ENCODE peak calls at places on chromosomes 3 and 15, in ten cellular contexts. F, A, G, V, W, P, M, O, C and U are unnamed samples.
A peak's percentile ranks its signal among the peaks of the same experiment; 100 is the strongest.

GRCh38 chr3:52405066-52405465 is 39.8 kb downstream of the SEMA3G start:
- DNase-seq in G (no peak), C (no peak), A (no peak), W (no peak), F (peak; percentile 28), O (no peak), P (no peak), M (no peak), V (no peak), U (no peak)

GRCh38 chr3:178084938-178085816 is 451.1 kb upstream of the KCNMB2 start:
- DNase-seq in F (peak; percentile 74), C (peak; percentile 60), G (no peak), V (no peak), M (no peak), W (peak; percentile 88), O (peak; percentile 48), P (no peak), A (peak; percentile 53), U (no peak)

GRCh38 chr3:51620543-51620942 is 50.5 kb upstream of the TEX264 start:
- DNase-seq in P (peak; percentile 11), A (peak; percentile 34), G (no peak), F (no peak), C (no peak), W (peak; percentile 74), V (no peak), O (peak; percentile 62), M (peak; percentile 29), U (no peak)

GRCh38 chr3:28860307-28860706 is 420.6 kb upstream of the RBMS3 start:
- DNase-seq in G (no peak), O (no peak), P (no peak), C (no peak), F (peak; percentile 41), A (no peak), M (no peak), V (no peak), W (peak; percentile 47), U (no peak)

GRCh38 chr15:26667222-26667988 is 105.5 kb downstream of the GABRB3 start:
- DNase-seq in O (no peak), P (no peak), C (no peak), A (peak; percentile 72), G (no peak), V (no peak), W (no peak), F (peak; percentile 81), M (peak; percentile 64), U (no peak)

GRCh38 chr3:102449341-102449740 is 14.5 kb downstream of the ZPLD1 start:
- DNase-seq in M (peak; percentile 15), G (no peak), P (no peak), A (no peak), V (no peak), O (no peak), F (no peak), C (no peak), W (no peak), U (no peak)

GRCh38 chr3:116561529-116561928 is 116.2 kb upstream of the LSAMP start:
- DNase-seq in P (no peak), O (no peak), C (no peak), V (no peak), W (no peak), A (no peak), G (no peak), F (no peak), M (no peak), U (no peak)

GRCh38 chr15:85772668-85773067 is 22.1 kb downstream of the KLHL25 start:
- DNase-seq in V (no peak), M (peak; percentile 83), A (no peak), O (no peak), C (no peak), W (no peak), P (peak; percentile 69), F (no peak), G (no peak), U (no peak)

GRCh38 chr15:35437157-35437556 is 108.8 kb downstream of the DPH6 start:
- DNase-seq in A (no peak), F (no peak), C (no peak), G (no peak), V (no peak), W (peak; percentile 37), P (no peak), O (no peak), M (peak; percentile 6), U (no peak)

GRCh38 chr3:71066849-71067261 is 516.7 kb downstream of the FOXP1 start:
- DNase-seq in F (no peak), G (peak; percentile 45), V (no peak), A (no peak), P (peak; percentile 64), W (peak; percentile 59), O (no peak), C (no peak), M (peak; percentile 69), U (no peak)

GRCh38 chr15:41490355-41490754 is 3.3 kb upstream of the ITPKA start:
- DNase-seq in W (peak; percentile 96), G (no peak), V (peak; percentile 69), A (no peak), F (no peak), C (no peak), P (peak; percentile 95), O (peak; percentile 92), M (peak; percentile 95), U (no peak)

GRCh38 chr15:26365077-26365476 is 407.8 kb downstream of the GABRB3 start:
- DNase-seq in G (no peak), P (no peak), F (no peak), C (no peak), A (no peak), V (no peak), W (no peak), M (no peak), O (no peak), U (no peak)

GRCh38 chr15:88769161-88769971 is 33.9 kb upstream of the ACAN start:
- DNase-seq in A (no peak), C (peak; percentile 17), O (no peak), G (no peak), W (peak; percentile 6), V (no peak), F (no peak), M (peak; percentile 15), P (peak; percentile 25), U (no peak)

GRCh38 chr15:60519218-60519617 is 40.3 kb upstream of the ICE2 start:
- DNase-seq in V (no peak), W (peak; percentile 49), C (no peak), F (no peak), G (no peak), M (peak; percentile 59), A (no peak), P (peak; percentile 32), O (no peak), U (no peak)

GRCh38 chr3:169923831-169924230 is 12.5 kb downstream of the SAMD7 start:
- DNase-seq in V (no peak), M (no peak), A (no peak), C (no peak), F (no peak), W (no peak), O (no peak), G (no peak), P (no peak), U (no peak)

GRCh38 chr15:70792171-70792573 is 28.8 kb upstream of the UACA start:
- DNase-seq in C (no peak), W (peak; percentile 71), P (peak; percentile 50), A (no peak), V (no peak), M (peak; percentile 38), O (no peak), G (no peak), F (no peak), U (no peak)

GRCh38 chr3:99536555-99537314 is 101.7 kb upstream of the COL8A1 start:
- DNase-seq in G (no peak), V (no peak), P (no peak), A (no peak), C (no peak), W (peak; percentile 69), O (no peak), F (no peak), M (no peak), U (no peak)

GRCh38 chr15:49421991-49422390 is 1.1 kb upstream of the FGF7 start:
- DNase-seq in O (peak; percentile 34), V (peak; percentile 26), A (no peak), G (peak; percentile 69), W (peak; percentile 81), M (peak; percentile 63), F (peak; percentile 64), C (peak; percentile 25), P (peak; percentile 55), U (peak; percentile 27)

GRCh38 chr3:186241910-186242821 is 119.9 kb downstream of the DGKG start:
- DNase-seq in V (peak; percentile 77), W (peak; percentile 36), P (peak; percentile 83), C (peak; percentile 70), G (peak; percentile 78), F (peak; percentile 85), A (peak; percentile 81), M (peak; percentile 75), O (no peak), U (peak; percentile 24)
- TF ChIP-seq CTCF in V (peak; percentile 76), W (peak; percentile 52), P (peak; percentile 75), C (peak; percentile 34), G (peak; percentile 85), F (peak; percentile 57), A (peak; percentile 60), M (peak; percentile 55), O (peak; percentile 56), U (peak; percentile 15)

DNA sequence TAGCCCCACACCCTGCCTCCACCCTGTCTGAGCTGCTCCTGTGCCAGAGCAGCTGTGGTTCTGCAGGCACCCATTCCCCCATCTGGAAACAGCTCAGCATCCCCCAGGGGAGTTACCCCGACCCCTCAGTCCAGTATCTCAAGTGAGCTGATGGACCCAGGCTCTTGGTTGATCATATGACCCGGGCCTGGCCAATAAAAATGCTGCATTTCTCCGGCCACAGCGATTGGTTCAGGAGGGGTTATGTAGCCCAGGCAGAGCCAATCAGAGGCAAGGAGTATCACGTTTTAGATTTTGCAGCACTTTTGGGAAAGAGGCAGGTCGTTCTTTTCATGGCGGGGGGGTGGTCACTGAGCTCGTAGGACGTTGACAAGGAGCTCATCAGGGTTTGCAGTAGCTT is 120.8 kb downstream of the TPRA1 start:
- DNase-seq in V (no peak), P (no peak), M (no peak), G (no peak), F (no peak), A (no peak), O (no peak), W (no peak), C (no peak), U (no peak)
- TF ChIP-seq CTCF in V (no peak), P (no peak), M (no peak), G (no peak), F (no peak), A (no peak), O (no peak), W (no peak), C (no peak), U (no peak)

GRCh38 chr3:53806182-53807116 is 39.8 kb downstream of the CHDH start:
- DNase-seq in V (peak; percentile 48), A (no peak), W (peak; percentile 87), O (peak; percentile 21), G (no peak), P (no peak), C (no peak), F (no peak), M (no peak), U (no peak)
- TF ChIP-seq CTCF in V (no peak), A (no peak), W (peak; percentile 31), O (peak; percentile 4), G (no peak), P (no peak), C (no peak), F (no peak), M (no peak), U (no peak)

DNA sequence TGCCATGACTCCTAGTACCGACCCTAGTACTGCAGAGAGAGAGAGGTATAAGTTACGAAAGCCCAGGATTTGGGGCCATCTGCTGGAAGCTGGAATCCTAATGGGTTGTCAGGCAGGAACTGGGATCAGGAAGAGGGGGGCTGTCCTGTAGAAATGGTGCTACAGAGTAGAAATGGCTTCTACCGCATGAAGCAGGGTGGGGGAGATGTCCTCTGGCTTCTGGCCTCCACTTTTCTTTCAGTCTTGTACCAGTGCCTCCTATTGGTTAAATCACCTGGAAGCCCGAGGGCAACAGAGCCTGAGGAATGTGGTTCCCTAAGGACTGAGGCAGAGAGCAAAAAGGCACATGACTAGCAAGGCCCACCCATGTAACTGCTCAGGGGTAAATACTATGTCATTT is 20.4 kb upstream of the MITF start:
- DNase-seq in M (no peak), W (no peak), F (no peak), O (no peak), G (no peak), V (no peak), C (no peak), A (no peak), P (no peak), U (no peak)
- TF ChIP-seq CTCF in M (no peak), W (no peak), F (no peak), O (no peak), G (no peak), V (no peak), C (no peak), A (no peak), P (no peak), U (no peak)